ENCODE peak calls at places on chromosome 9, in five cellular contexts. V, I, B, A and T are unnamed samples. For H3K27me3 and H3K4me1, the result is how much of the 10 kb centered on the place peaks cover.

GRCh38 chr9:69132391-69132790 is 41.7 kb upstream of the TJP2 start:
- DNase-seq in V (no peak), I (no peak), B (no peak), A (no peak), T (no peak)

GRCh38 chr9:109907810-109908458 is 127.9 kb downstream of the PALM2AKAP2 start:
- DNase-seq in V (no peak), I (no peak), B (no peak), A (no peak), T (peak)

GRCh38 chr9:4119778-4120554 is 179.9 kb downstream of the GLIS3 start:
- DNase-seq in V (peak), I (no peak), B (no peak), A (no peak), T (no peak)

GRCh38 chr9:118891213-118891612 is 478.0 kb downstream of the BRINP1 start:
- DNase-seq in V (no peak), I (no peak), B (no peak), A (no peak), T (no peak)

GRCh38 chr9:109751253-109751652 is 28.7 kb upstream of the PALM2AKAP2 start:
- DNase-seq in V (no peak), I (no peak), B (no peak), A (no peak), T (no peak)

GRCh38 chr9:92680166-92681119 is 10.5 kb upstream of the IPPK start:
- DNase-seq in V (peak), I (no peak), B (no peak), A (no peak), T (no peak)

GRCh38 chr9:120117081-120117480 is 462.9 kb downstream of the CDK5RAP2 start:
- DNase-seq in V (no peak), I (no peak), B (no peak), A (no peak), T (no peak)

GRCh38 chr9:126204197-126204596 is 122.4 kb upstream of the MVB12B start:
- DNase-seq in V (no peak), I (no peak), B (no peak), A (no peak), T (no peak)

GRCh38 chr9:125983681-125984080 is 236.5 kb downstream of the PBX3 start:
- DNase-seq in V (no peak), I (no peak), B (no peak), A (no peak), T (no peak)

GRCh38 chr9:36818242-36818938 is 215.7 kb downstream of the PAX5 start:
- DNase-seq in V (no peak), I (peak), B (no peak), A (no peak), T (peak)

GRCh38 chr9:7303932-7304331 is 495.6 kb downstream of the DMAC1 start:
- DNase-seq in V (no peak), I (no peak), B (no peak), A (no peak), T (no peak)

GRCh38 chr9:100170556-100170955 is 71.5 kb downstream of the INVS start:
- DNase-seq in V (peak), I (no peak), B (no peak), A (no peak), T (no peak)

GRCh38 chr9:86772289-86772982 is 174.9 kb downstream of the GAS1 start:
- DNase-seq in V (no peak), I (no peak), B (no peak), A (no peak), T (peak)

GRCh38 chr9:118643118-118643517 is 726.1 kb downstream of the BRINP1 start:
- DNase-seq in V (peak), I (no peak), B (no peak), A (no peak), T (no peak)

GRCh38 chr9:82010711-82011110 is 22.1 kb downstream of the SPATA31D1 start:
- DNase-seq in V (peak), I (no peak), B (no peak), A (no peak), T (no peak)

GRCh38 chr9:135474915-135475314 is 4.7 kb upstream of the PPP1R26 start:
- DNase-seq in V (no peak), I (peak), B (no peak), A (no peak), T (peak)

GRCh38 chr9:129270205-129270604 is 92.1 kb upstream of the IER5L start:
- DNase-seq in V (no peak), I (no peak), B (peak), A (no peak), T (no peak)

GRCh38 chr9:20024159-20024571 is 235.3 kb upstream of the SLC24A2 start:
- DNase-seq in V (no peak), I (no peak), B (no peak), A (no peak), T (no peak)

GRCh38 chr9:110545705-110546104 is 33.8 kb downstream of the SVEP1 start:
- DNase-seq in V (peak), I (no peak), B (no peak), A (no peak), T (no peak)

GRCh38 chr9:106892632-106893031 is 29.7 kb downstream of the ZNF462 start:
- DNase-seq in V (peak), I (peak), B (no peak), A (no peak), T (peak)

GRCh38 chr9:104209387-104209786 is 115.3 kb downstream of the SMC2 start:
- DNase-seq in V (no peak), I (no peak), B (no peak), A (no peak), T (no peak)

GRCh38 chr9:100714372-100715099 is 136.7 kb downstream of the CAVIN4 start:
- DNase-seq in V (peak), I (peak), B (no peak), A (peak), T (peak)

GRCh38 chr9:77985996-77986395 is 45.6 kb downstream of the GNAQ start:
- DNase-seq in V (no peak), I (no peak), B (no peak), A (no peak), T (no peak)

GRCh38 chr9:1025131-1025530 is 25.0 kb upstream of the DMRT2 start:
- DNase-seq in V (peak), I (no peak), B (no peak), A (no peak), T (no peak)

GRCh38 chr9:100595391-100596199 is 17.7 kb downstream of the CAVIN4 start:
- DNase-seq in V (peak), I (peak), B (peak), A (no peak), T (peak)

GRCh38 chr9:112097712-112098688 is 77.1 kb downstream of the SUSD1 start:
- DNase-seq in V (peak), I (peak), B (peak), A (peak), T (peak)

GRCh38 chr9:90526386-90526785 is 116.2 kb downstream of the DIRAS2 start:
- DNase-seq in V (no peak), I (no peak), B (no peak), A (no peak), T (no peak)

GRCh38 chr9:82934949-82935348 is 128.0 kb downstream of the RASEF start:
- DNase-seq in V (peak), I (peak), B (no peak), A (no peak), T (no peak)

DNA sequence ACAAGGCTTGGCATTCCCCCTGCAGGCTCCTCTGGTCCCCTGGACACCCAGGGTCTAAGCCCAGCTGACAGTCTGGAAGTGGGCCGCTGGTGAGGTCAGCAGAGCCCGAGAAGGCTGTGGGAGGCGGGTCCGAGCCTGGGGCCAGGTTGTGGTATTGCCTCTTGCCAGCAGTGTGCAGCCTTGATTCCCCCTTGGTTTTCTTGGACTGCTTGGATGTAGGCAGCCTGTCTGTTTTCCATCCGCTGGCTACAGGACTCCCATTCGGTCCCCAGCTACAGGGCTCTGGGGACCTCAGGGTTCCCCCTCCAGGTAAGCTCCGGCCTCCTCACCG is 1.6 kb downstream of the AIF1L start:
- DNase-seq in V (no peak), I (no peak), B (no peak), A (no peak), T (no peak)
- H3K27me3 ChIP-seq in V (under half), I (under half), B (under half), A (under half), T (under half)

DNA sequence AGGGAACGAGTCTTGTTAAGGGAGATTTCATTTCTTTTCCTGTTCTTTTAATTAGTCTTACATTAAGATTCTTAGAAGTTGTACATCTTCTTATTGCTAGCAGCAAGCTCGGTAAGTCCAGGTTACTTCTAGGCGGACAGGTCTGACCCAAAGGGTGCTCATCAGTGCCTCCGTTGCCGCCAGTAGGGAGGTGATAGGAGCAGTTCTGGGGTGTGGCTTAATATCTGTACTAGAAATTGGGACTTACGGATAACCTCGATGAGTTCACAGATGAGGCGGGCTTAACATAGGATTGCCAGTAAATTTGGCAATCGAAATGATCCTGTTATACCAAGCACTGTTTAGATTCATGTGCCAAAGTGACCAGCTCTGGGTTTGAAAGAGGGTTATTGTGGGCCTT is 278.8 kb downstream of the FANCC start:
- DNase-seq in V (no peak), I (no peak), B (no peak), A (no peak), T (no peak)
- H3K4me1 ChIP-seq in V (under half), I (under half), B (under half), A (under half), T (under half)

DNA sequence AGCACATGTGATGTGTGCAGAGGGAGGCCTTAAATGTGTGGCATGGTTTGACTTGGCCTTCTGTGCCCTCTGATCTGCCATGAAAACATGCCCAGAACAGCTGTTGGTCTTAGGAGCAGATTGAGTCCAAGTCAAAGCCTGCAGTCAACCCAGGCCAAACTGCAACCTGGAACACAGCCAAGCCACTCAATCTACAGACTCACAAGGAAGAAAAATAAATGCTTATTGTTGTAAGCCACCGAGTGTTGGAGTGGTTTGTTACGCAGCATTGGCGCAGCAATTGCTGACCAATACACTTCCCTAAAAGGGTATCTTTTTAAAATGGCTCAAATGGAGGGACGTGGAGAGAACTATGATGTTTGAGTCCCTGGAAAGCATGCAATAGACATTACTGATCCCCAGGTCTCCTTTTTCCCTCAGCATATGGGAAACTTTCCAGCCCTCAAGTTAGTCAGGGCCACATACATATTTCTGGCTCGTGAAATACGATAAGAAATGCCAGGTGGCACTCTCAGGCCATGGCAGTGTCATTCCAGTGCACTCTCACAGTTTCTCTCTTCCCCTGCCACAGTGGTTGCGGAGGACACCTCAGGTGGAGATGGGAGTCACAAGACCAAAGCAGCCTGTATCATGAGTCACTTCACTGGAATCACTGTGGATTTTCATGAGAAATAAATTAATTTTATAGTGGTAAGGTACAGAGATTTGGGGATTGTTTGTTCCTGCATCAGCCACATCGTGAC is 168.0 kb upstream of the ZNF618 start:
- DNase-seq in V (no peak), I (no peak), B (no peak), A (no peak), T (no peak)
- H3K27me3 ChIP-seq in V (under half), I (under half), B (under half), A (under half), T (under half)

GRCh38 chr9:34443533-34443932 is 14.8 kb downstream of the FAM219A start:
- DNase-seq in V (no peak), I (no peak), B (no peak), A (no peak), T (no peak)

GRCh38 chr9:34446468-34446891 is 11.9 kb downstream of the FAM219A start:
- DNase-seq in V (no peak), I (no peak), B (no peak), A (no peak), T (peak)

GRCh38 chr9:34442770-34443169 is 15.6 kb downstream of the FAM219A start:
- DNase-seq in V (no peak), I (no peak), B (no peak), A (no peak), T (no peak)

DNA sequence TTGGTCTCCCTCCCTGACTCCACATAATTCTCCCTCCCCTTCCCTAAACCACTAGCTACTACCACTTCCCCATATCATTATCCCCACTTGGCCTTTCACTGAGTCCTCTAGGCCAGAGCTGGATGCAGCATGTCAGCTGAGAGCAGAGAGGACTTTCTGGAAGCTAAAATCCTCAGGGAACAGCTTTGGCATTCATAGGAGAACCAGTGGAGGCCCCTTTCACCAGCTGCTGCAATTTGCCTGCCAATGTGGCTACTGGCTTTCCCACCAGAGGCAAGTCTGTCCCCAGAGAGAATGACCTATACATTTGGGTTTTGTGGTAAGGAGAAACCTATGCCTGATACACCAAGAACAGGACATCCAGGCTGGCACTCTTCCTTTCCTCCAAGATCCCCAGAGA is 14.4 kb downstream of the FAM219A start:
- DNase-seq in V (no peak), I (no peak), B (no peak), A (no peak), T (no peak)
- H3K4me1 ChIP-seq in V (under half), I (under half), B (under half), A (under half), T (under half)

DNA sequence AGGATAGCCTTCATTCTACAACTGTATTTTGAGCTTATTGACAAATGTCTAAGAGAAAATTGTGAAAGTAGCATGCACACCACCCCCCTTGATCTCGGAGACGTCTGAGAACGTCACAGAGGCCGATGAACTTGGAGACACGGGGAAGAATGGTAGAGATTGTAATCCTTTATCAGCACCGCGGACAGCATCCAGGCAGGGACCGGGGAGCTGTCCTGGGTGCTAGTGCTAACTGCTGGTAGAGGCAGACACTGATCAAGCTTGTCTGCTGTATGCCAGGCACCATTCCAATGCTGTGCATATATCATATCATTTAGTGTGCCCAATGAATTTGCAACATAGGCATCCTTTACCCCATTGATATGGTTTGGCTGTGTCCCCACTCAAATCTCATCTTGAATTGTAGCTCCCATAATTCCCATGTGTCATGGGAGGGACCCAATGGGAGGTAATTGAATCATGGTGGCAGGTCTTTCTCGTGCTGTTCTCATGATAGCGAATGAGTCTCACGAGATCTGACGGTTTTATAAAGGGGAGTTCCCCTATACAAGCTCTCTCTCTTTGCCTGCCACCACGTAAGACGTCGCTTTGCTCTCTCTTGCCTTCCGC is 98.8 kb downstream of the LHX2 start:
- DNase-seq in V (peak), I (no peak), B (peak), A (peak), T (peak)
- H3K27me3 ChIP-seq in V (under half), I (under half), B (under half), A (under half), T (under half)

GRCh38 chr9:71762900-71763653 is 5.2 kb downstream of the CEMIP2 start:
- DNase-seq in V (peak), I (no peak), B (no peak), A (no peak), T (no peak)
- H3K4me1 ChIP-seq in V (half or more), I (under half), B (half or more), A (under half), T (under half)